ENCODE peak calls at places on chromosome 5, in seven cellular contexts. I is H1, R is A549, J is SK-N-SH, Q is HCT116, Y is HepG2, P is GM12878. F is an unnamed sample.

GRCh38 chr5:112978836-112979235 is 2.2 kb downstream of the DCP2 start:
- DNase-seq in Y (no peak), Q (no peak), J (no peak), P (no peak), I (no peak), R (no peak), F (no peak)

GRCh38 chr5:52692039-52692438 is 95.7 kb upstream of the ITGA1 start:
- DNase-seq in J (no peak), P (no peak), Q (no peak), Y (no peak), R (no peak), I (no peak), F (no peak)

GRCh38 chr5:141879941-141880738 is 1.9 kb upstream of the PCDH1 start:
- DNase-seq in P (no peak), Q (no peak), R (no peak), Y (no peak), J (peak), I (no peak), F (no peak)

GRCh38 chr5:157476699-157477408 is 16.8 kb downstream of the NIPAL4 start:
- DNase-seq in Y (peak), J (peak), P (no peak), Q (peak), R (peak), I (no peak), F (peak)

GRCh38 chr5:52800394-52801213 is 12.9 kb downstream of the ITGA1 start:
- DNase-seq in I (peak), P (no peak), R (peak), Q (no peak), Y (peak), J (peak), F (peak)

GRCh38 chr5:103452089-103452488 is 110.5 kb downstream of the NUDT12 start:
- DNase-seq in J (peak), I (no peak), P (no peak), Y (no peak), Q (no peak), R (no peak), F (no peak)

GRCh38 chr5:137622850-137623249 is 113.0 kb downstream of the KLHL3 start:
- DNase-seq in R (no peak), P (peak), Q (no peak), Y (peak), J (no peak), I (no peak), F (peak)

GRCh38 chr5:158064331-158065123 is 205.6 kb upstream of the CLINT1 start:
- DNase-seq in Q (no peak), P (no peak), Y (no peak), R (no peak), J (no peak), I (no peak), F (no peak)

GRCh38 chr5:138466058-138466899 is 1.0 kb downstream of the EGR1 start:
- DNase-seq in R (no peak), Y (peak), P (no peak), J (peak), Q (no peak), I (no peak), F (no peak)

GRCh38 chr5:123496892-123497291 is 15.1 kb upstream of the CSNK1G3 start:
- DNase-seq in Y (no peak), P (no peak), J (no peak), Q (no peak), R (no peak), I (no peak), F (no peak)

GRCh38 chr5:106258591-106259125 is 1412.1 kb downstream of the EFNA5 start:
- DNase-seq in Y (no peak), Q (peak), I (no peak), J (no peak), R (peak), P (no peak), F (no peak)
- TF ChIP-seq MAX in Y (no peak), Q (no peak), I (no peak), J (no peak), R (no peak), P (no peak), F (no peak)

GRCh38 chr5:135138116-135138850 is 104.3 kb upstream of the PITX1 start:
- DNase-seq in I (no peak), Q (no peak), P (no peak), J (no peak), R (no peak), Y (no peak), F (no peak)
- TF ChIP-seq MAX in I (no peak), Q (no peak), P (no peak), J (no peak), R (no peak), Y (no peak), F (no peak)

GRCh38 chr5:997001-997474 is 11.6 kb upstream of the NKD2 start:
- DNase-seq in P (no peak), J (no peak), Y (peak), R (peak), I (no peak), Q (no peak), F (peak)
- TF ChIP-seq MAX in P (no peak), J (no peak), Y (no peak), R (no peak), I (no peak), Q (no peak), F (peak)

GRCh38 chr5:64292611-64293215 is 127.1 kb downstream of the RNF180 start:
- DNase-seq in P (no peak), I (no peak), J (no peak), R (no peak), Y (no peak), Q (no peak), F (no peak)
- TF ChIP-seq MAX in P (no peak), I (no peak), J (no peak), R (no peak), Y (no peak), Q (no peak), F (no peak)

GRCh38 chr5:143412656-143413342 is 9.3 kb upstream of the NR3C1 start:
- DNase-seq in R (no peak), Y (no peak), Q (no peak), P (no peak), J (no peak), I (no peak), F (no peak)
- TF ChIP-seq MAX in R (no peak), Y (no peak), Q (no peak), P (no peak), J (no peak), I (no peak), F (no peak)

DNA sequence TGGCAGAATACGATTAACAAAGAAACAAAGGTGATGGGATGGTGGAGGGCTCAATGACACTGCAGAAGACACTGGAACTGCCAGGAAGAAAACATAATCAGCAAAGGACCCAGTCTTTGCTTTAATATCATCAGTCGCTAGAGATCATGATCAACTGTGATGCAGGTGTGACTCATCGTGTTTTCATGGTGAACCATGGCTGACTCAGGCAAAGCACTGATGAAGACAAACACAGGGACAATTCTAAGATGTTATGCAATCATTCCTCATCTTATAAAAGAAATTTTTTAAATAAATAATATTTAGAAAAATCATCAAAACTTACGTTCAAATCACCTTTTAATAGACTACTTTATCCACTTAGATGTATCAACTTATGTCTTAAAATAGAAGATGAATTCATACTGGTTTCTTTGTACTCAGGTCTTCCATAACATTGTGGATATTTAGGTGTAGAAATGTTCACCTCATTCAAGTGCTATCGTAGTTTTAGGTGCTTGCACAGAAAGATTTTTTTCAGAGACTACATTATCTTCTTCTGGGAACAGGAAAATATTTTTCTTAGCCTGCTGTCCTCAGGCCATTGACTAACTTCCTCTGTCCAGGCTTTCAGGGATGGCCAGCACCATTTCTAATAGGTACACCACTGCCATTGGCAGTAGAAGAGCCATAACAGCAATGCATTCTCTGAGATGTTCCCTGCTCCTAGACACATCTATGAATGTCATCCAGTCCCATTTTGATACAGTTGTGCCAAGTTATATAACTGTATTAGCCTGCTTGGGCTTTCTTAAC is 673.4 kb upstream of the MEF2C start:
- DNase-seq in Q (peak), R (peak), I (no peak), P (no peak), Y (no peak), J (no peak), F (peak)
- TF ChIP-seq MAX in Q (no peak), R (no peak), I (no peak), P (no peak), Y (no peak), J (no peak), F (no peak)

GRCh38 chr5:56492812-56493211 is 259.7 kb upstream of the ANKRD55 start:
- DNase-seq in J (no peak), Y (no peak), R (no peak), Q (no peak), I (no peak), P (no peak), F (no peak)
- TF ChIP-seq MAX in J (no peak), Y (no peak), R (no peak), Q (no peak), I (no peak), P (no peak), F (no peak)

GRCh38 chr5:134099939-134100282 is 14.6 kb upstream of the TCF7 start:
- DNase-seq in I (no peak), J (no peak), R (no peak), P (no peak), Q (no peak), Y (no peak), F (no peak)

GRCh38 chr5:134103998-134104612 is 10.4 kb upstream of the TCF7 start:
- DNase-seq in Y (no peak), R (no peak), P (no peak), I (no peak), J (no peak), Q (no peak), F (no peak)

GRCh38 chr5:134103397-134103796 is 11.1 kb upstream of the TCF7 start:
- DNase-seq in R (no peak), Q (no peak), Y (no peak), I (no peak), P (no peak), J (no peak), F (no peak)

GRCh38 chr5:134100283-134101011 is 14.0 kb upstream of the TCF7 start:
- DNase-seq in P (peak), I (peak), J (peak), Q (no peak), Y (no peak), R (no peak), F (no peak)

GRCh38 chr5:134101686-134102439 is 12.6 kb upstream of the TCF7 start:
- DNase-seq in R (peak), P (peak), Y (peak), I (peak), J (peak), Q (peak), F (peak)
- TF ChIP-seq MAX in R (no peak), P (no peak), Y (peak), I (no peak), J (no peak), Q (no peak), F (no peak)

GRCh38 chr5:1202798-1203185 is 1.4 kb downstream of the SLC6A19 start:
- DNase-seq in Y (no peak), Q (no peak), R (no peak), J (no peak), I (no peak), P (no peak), F (no peak)

GRCh38 chr5:1202026-1202797 is 817 bp downstream of the SLC6A19 start:
- DNase-seq in P (no peak), J (no peak), R (no peak), I (no peak), Y (no peak), Q (no peak), F (no peak)

GRCh38 chr5:1200495-1201326 is 684 bp upstream of the SLC6A19 start:
- DNase-seq in P (no peak), Y (no peak), I (no peak), R (no peak), Q (no peak), J (no peak), F (no peak)

GRCh38 chr5:1199649-1200494 is 1.5 kb upstream of the SLC6A19 start:
- DNase-seq in J (no peak), I (no peak), Q (no peak), P (no peak), Y (peak), R (no peak), F (peak)

DNA sequence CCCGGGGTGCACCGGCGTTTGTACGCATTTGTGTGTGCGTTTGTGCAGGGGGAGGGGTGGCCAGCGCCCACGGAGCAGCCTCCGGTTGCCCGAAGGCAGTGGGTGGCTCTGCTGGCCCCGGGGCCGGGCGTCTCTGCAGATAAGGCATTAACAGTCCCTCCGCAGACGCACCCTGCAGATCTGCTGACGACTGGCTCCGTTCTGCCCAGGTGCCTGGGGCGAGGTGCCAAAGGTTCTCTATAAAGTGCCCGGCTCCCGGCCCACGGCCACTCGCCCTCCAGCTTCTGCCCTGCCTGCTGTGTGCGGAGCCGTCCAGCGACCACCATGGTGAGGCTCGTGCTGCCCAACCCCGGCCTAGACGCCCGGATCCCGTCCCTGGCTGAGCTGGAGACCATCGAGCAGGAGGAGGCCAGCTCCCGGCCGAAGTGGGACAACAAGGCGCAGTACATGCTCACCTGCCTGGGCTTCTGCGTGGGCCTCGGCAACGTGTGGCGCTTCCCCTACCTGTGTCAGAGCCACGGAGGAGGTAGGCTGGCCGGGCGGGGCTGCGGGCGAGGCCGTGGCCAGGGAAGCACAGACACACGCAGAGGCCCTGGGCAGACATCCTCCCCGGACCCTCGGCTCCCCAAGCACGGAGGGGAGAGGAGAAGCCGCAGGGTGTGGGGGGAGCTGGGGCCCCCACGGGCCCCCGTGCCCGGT is at the start of gene SLC6A19:
- DNase-seq in Y (no peak), J (no peak), I (no peak), R (no peak), P (no peak), Q (no peak), F (no peak)
- TF ChIP-seq MAX in Y (no peak), J (no peak), I (no peak), R (no peak), P (no peak), Q (no peak), F (no peak)

GRCh38 chr5:180636403-180637075 is 12.9 kb downstream of the FLT4 start:
- DNase-seq in P (no peak), Q (no peak), R (no peak), J (no peak), Y (no peak), I (no peak), F (peak)

GRCh38 chr5:180639287-180639686 is 10.1 kb downstream of the FLT4 start:
- DNase-seq in I (no peak), P (no peak), Q (no peak), J (no peak), Y (no peak), R (no peak), F (no peak)

GRCh38 chr5:180639743-180640300 is 9.6 kb downstream of the FLT4 start:
- DNase-seq in R (no peak), Y (no peak), Q (no peak), P (no peak), J (peak), I (no peak), F (no peak)

GRCh38 chr5:180636016-180636402 is 13.4 kb downstream of the FLT4 start:
- DNase-seq in R (no peak), Y (no peak), Q (no peak), J (no peak), I (no peak), P (no peak), F (no peak)

GRCh38 chr5:180637962-180638680 is 11.3 kb downstream of the FLT4 start:
- DNase-seq in I (no peak), Q (no peak), P (no peak), R (no peak), Y (no peak), J (no peak), F (no peak)
- TF ChIP-seq MAX in I (no peak), Q (no peak), P (no peak), R (no peak), Y (no peak), J (no peak), F (no peak)

F was measured in NB4.